ENCODE peak calls at places on chromosomes 4 and X, in eight cellular contexts. T is astrocyte of the spinal cord; Q is naive B cell; Y is AG20443; M is T47D; Z is stimulated activated effector memory CD8-positive, alpha-beta T cell treated with anti-CD3 and anti-CD28 coated beads, Interleukin-12 subunit alpha, Interleukin-12 subunit beta, amount 100 ng/mL, for 72 hours; L is HTR-8/SVneo; N is HS-5. A is an unnamed sample.

GRCh38 chr4:19850909-19851308 is 400.8 kb upstream of the SLIT2 start:
- DNase-seq in L (peak), Q (no peak), Z (no peak), Y (peak), T (peak), N (peak), M (no peak), A (peak)

GRCh38 chr4:81454498-81454897 is 17.2 kb downstream of the RASGEF1B start:
- DNase-seq in Y (no peak), T (no peak), N (no peak), L (no peak), M (no peak), Z (no peak), Q (no peak), A (no peak)

GRCh38 chr4:184856277-184856609 is 30.5 kb upstream of the ACSL1 start:
- DNase-seq in T (no peak), Z (no peak), N (no peak), M (no peak), Y (no peak), L (no peak), Q (peak), A (no peak)

GRCh38 chrX:154529206-154529612 is 13.2 kb upstream of the FAM3A start:
- DNase-seq in Y (peak), M (no peak), Z (no peak), N (no peak), T (no peak), Q (no peak), L (no peak), A (no peak)

GRCh38 chrX:70386240-70386639 is 36.9 kb upstream of the GDPD2 start:
- DNase-seq in Y (no peak), M (no peak), L (no peak), N (no peak), Q (no peak), Z (no peak), T (peak), A (no peak)

GRCh38 chrX:78979789-78980464 is 34.7 kb downstream of the P2RY10 start:
- DNase-seq in Z (no peak), T (peak), L (no peak), M (no peak), Q (no peak), N (no peak), Y (no peak), A (no peak)

GRCh38 chr4:95547708-95548471 is 883 bp downstream of the UNC5C start:
- DNase-seq in T (peak), N (no peak), L (no peak), Z (no peak), Q (no peak), Y (peak), M (peak), A (no peak)

GRCh38 chrX:68693481-68694410 is 46.3 kb downstream of the STARD8 start:
- DNase-seq in Y (peak), Q (no peak), T (peak), Z (no peak), M (peak), N (no peak), L (peak), A (no peak)

GRCh38 chrX:22634751-22635150 is 362.0 kb downstream of the CBLL2 start:
- DNase-seq in Q (no peak), Y (peak), T (peak), M (no peak), Z (no peak), L (no peak), N (no peak), A (no peak)

GRCh38 chr4:140061194-140061593 is 92.8 kb downstream of the MAML3 start:
- DNase-seq in L (no peak), Q (no peak), Y (no peak), Z (no peak), T (peak), M (no peak), N (no peak), A (no peak)

GRCh38 chr4:182897601-182898478 is 19.3 kb downstream of the DCTD start:
- DNase-seq in M (no peak), Z (no peak), N (no peak), Q (no peak), Y (no peak), L (no peak), T (no peak), A (no peak)

GRCh38 chrX:63434665-63435064 is 83.5 kb upstream of the SPIN4 start:
- DNase-seq in N (no peak), Y (no peak), M (no peak), L (peak), T (no peak), Q (no peak), Z (no peak), A (no peak)

GRCh38 chr4:75671802-75672421 is 1.3 kb downstream of the G3BP2 start:
- DNase-seq in Y (no peak), Z (no peak), N (no peak), T (peak), L (no peak), M (no peak), Q (no peak), A (no peak)

GRCh38 chr4:181792641-181793612 is 450.3 kb upstream of the TENM3 start:
- DNase-seq in Q (no peak), N (no peak), T (no peak), L (no peak), Y (no peak), Z (no peak), M (no peak), A (no peak)

GRCh38 chrX:21047034-21047455 is 327.2 kb upstream of the CNKSR2 start:
- DNase-seq in Z (no peak), Q (no peak), L (no peak), T (no peak), M (no peak), Y (no peak), N (no peak), A (no peak)

GRCh38 chr4:81466841-81467671 is 4.7 kb downstream of the RASGEF1B start:
- DNase-seq in M (no peak), T (peak), Y (peak), Q (peak), L (no peak), N (no peak), Z (peak), A (peak)

A was measured in AG04449.